ENCODE peak calls at places on chromosomes 13 and 19, in five cellular contexts. X is prostate gland, J is body of pancreas, L is Peyer's patch, U is heart left ventricle. R is an unnamed sample.

GRCh38 chr19:10137751-10138682 is 18.3 kb upstream of the EIF3G start:
- DNase-seq in U (no peak), X (no peak), J (no peak), L (no peak), R (no peak)

GRCh38 chr19:32464279-32464678 is 58.7 kb downstream of the DPY19L3 start:
- DNase-seq in U (no peak), X (no peak), J (no peak), L (no peak), R (no peak)

GRCh38 chr19:38718747-38719543 is 25.3 kb downstream of the CAPN12 start:
- DNase-seq in U (peak), L (no peak), X (no peak), J (peak), R (no peak)

GRCh38 chr13:108369412-108369811 is 99.9 kb downstream of the TNFSF13B start:
- DNase-seq in X (no peak), U (no peak), J (no peak), L (no peak), R (no peak)

GRCh38 chr13:43291289-43292055 is 268.1 kb downstream of the DNAJC15 start:
- DNase-seq in J (no peak), U (no peak), L (no peak), X (no peak), R (no peak)

GRCh38 chr13:100423375-100423774 is 165.2 kb downstream of the GGACT start:
- DNase-seq in U (no peak), L (no peak), X (no peak), J (no peak), R (no peak)

GRCh38 chr13:48859168-48860105 is 116.3 kb upstream of the FNDC3A start:
- DNase-seq in L (no peak), J (no peak), X (no peak), U (no peak), R (no peak)

GRCh38 chr19:13095934-13096890 is 6.4 kb downstream of the LYL1 start:
- DNase-seq in U (peak), J (no peak), X (no peak), L (no peak), R (no peak)

GRCh38 chr19:34474233-34474989 is 7.1 kb upstream of the WTIP start:
- DNase-seq in X (no peak), J (no peak), L (no peak), U (no peak), R (no peak)

GRCh38 chr19:51366999-51367564 is 894 bp upstream of the ETFB start:
- DNase-seq in L (no peak), X (no peak), J (no peak), U (peak), R (no peak)

GRCh38 chr13:94400874-94401273 is 78.6 kb downstream of the DCT start:
- DNase-seq in U (no peak), L (no peak), J (no peak), X (no peak), R (no peak)

GRCh38 chr13:42984691-42985090 is 7.3 kb downstream of the EPSTI1 start:
- DNase-seq in J (no peak), X (no peak), U (no peak), L (no peak), R (no peak)

GRCh38 chr19:17112700-17113099 is 37.1 kb downstream of the MYO9B start:
- DNase-seq in L (no peak), X (no peak), U (no peak), J (no peak), R (no peak)

GRCh38 chr19:46297700-46298476 is 1.0 kb downstream of the HIF3A start:
- DNase-seq in J (peak), U (peak), X (peak), L (peak), R (peak)

GRCh38 chr13:53158201-53158600 is 129.6 kb downstream of the OLFM4 start:
- DNase-seq in J (no peak), X (no peak), L (no peak), U (no peak), R (no peak)

GRCh38 chr13:51814825-51815650 is 11.1 kb upstream of the DHRS12 start:
- DNase-seq in L (peak), U (peak), J (peak), X (peak), R (no peak)

GRCh38 chr13:38849316-38849715 is 141.3 kb downstream of the STOML3 start:
- DNase-seq in L (no peak), J (no peak), X (no peak), U (no peak), R (no peak)

GRCh38 chr19:38898788-38899446 is 501 bp downstream of the SIRT2 start:
- DNase-seq in X (peak), U (no peak), L (no peak), J (no peak), R (peak)

GRCh38 chr13:101640797-101641400 is 188.4 kb downstream of the ITGBL1 start:
- DNase-seq in X (no peak), J (no peak), L (no peak), U (no peak), R (no peak)

GRCh38 chr13:48954086-48954485 is 21.6 kb upstream of the FNDC3A start:
- DNase-seq in U (no peak), J (no peak), L (no peak), X (no peak), R (no peak)

GRCh38 chr13:79782541-79783216 is 301.7 kb downstream of the NDFIP2 start:
- DNase-seq in L (peak), U (peak), X (peak), J (peak), R (peak)

GRCh38 chr19:31071157-31071855 is 277.9 kb downstream of the TSHZ3 start:
- DNase-seq in J (no peak), X (no peak), L (no peak), U (no peak), R (no peak)

GRCh38 chr19:18281082-18282020 is at the start of gene JUND:
- DNase-seq in U (peak), J (peak), L (peak), X (peak), R (peak)

GRCh38 chr13:20553309-20553708 is 13.6 kb upstream of the IFT88 start:
- DNase-seq in U (no peak), J (no peak), X (no peak), L (no peak), R (no peak)

GRCh38 chr19:35544110-35544802 is 1.2 kb upstream of the TMEM147 start:
- DNase-seq in X (no peak), U (no peak), J (no peak), L (no peak), R (no peak)

GRCh38 chr19:35542209-35542608 is 3.2 kb upstream of the TMEM147 start:
- DNase-seq in X (no peak), U (no peak), J (no peak), L (no peak), R (no peak)

GRCh38 chr19:35545855-35546381 is 492 bp downstream of the TMEM147 start:
- DNase-seq in X (no peak), L (peak), U (peak), J (peak), R (peak)

GRCh38 chr19:35545001-35545854 is at the start of gene TMEM147:
- DNase-seq in J (peak), X (peak), U (peak), L (peak), R (peak)

GRCh38 chr19:35543280-35544109 is 1.9 kb upstream of the TMEM147 start:
- DNase-seq in L (no peak), U (no peak), X (no peak), J (no peak), R (no peak)
- TF ChIP-seq POLR2A in L (no peak), U (no peak), X (no peak), J (no peak), R (no peak)

GRCh38 chr19:4951671-4952070 is 17.2 kb upstream of the KDM4B start:
- DNase-seq in J (no peak), L (no peak), X (no peak), U (no peak), R (no peak)

GRCh38 chr19:4955274-4955673 is 13.6 kb upstream of the KDM4B start:
- DNase-seq in X (no peak), L (no peak), J (no peak), U (no peak), R (no peak)

GRCh38 chr19:4957981-4958380 is 10.9 kb upstream of the KDM4B start:
- DNase-seq in J (no peak), L (no peak), U (no peak), X (no peak), R (no peak)

DNA sequence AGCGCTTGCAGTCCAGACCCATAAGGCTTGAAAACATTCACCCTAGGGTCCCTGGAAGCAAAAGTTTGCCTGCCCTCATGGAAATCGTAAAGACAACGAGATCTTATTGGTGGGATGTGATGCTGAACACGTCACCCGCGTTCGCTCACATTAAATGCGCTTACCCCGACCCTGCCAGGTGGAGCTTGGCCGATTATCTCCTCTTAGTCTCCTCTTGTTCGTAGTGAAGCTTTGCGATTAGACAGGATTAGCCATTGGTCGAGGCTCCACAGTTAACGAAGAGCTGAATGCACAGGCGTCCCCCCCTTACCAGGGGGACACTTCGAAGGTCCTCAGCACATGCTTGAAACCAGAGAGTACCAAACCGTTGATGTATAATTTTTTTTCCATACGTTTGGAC is 16.0 kb upstream of the KDM4B start:
- DNase-seq in L (no peak), U (no peak), X (no peak), J (no peak), R (no peak)
- H3K27ac ChIP-seq in L (no peak), U (no peak), X (no peak), J (no peak), R (no peak)

GRCh38 chr19:52993342-52994178 is 20.2 kb upstream of the ERVV-1 start:
- DNase-seq in L (peak), J (peak), U (peak), X (peak), R (peak)
- TF ChIP-seq POLR2A in L (no peak), J (no peak), U (no peak), X (peak), R (no peak)

DNA sequence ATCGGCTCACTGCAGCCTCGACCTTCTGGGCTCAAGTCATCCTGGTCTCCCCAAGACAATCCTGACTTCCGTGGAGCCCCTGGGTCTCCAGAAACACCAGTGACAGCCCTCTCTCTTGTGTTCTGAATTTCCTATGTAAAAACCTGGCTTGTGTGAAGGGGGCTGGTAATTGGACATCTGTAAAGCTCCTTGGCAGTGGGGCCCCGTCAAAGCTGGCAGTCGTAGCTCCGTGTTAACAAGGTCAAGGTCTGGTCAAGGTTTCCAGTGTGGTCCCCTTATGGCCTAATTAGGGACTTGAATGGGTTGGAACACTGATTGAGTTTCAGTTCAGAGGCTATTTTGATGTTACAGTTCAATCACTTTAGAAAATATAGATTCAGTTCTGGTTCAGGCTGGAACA is 32.8 kb upstream of the NDUFS7 start:
- DNase-seq in U (no peak), X (no peak), J (no peak), L (no peak), R (no peak)
- H3K27ac ChIP-seq in U (no peak), X (no peak), J (no peak), L (no peak), R (no peak)

GRCh38 chr19:2171349-2172145 is 7.8 kb downstream of the DOT1L start:
- DNase-seq in U (peak), X (no peak), L (no peak), J (peak), R (no peak)
- TF ChIP-seq POLR2A in U (no peak), X (no peak), L (no peak), J (no peak), R (no peak)

GRCh38 chr13:110300090-110300815 is 6.7 kb downstream of the COL4A1 start:
- DNase-seq in X (no peak), J (no peak), L (no peak), U (no peak), R (no peak)

GRCh38 chr13:110297011-110297410 is 9.9 kb downstream of the COL4A1 start:
- DNase-seq in X (no peak), J (no peak), U (peak), L (no peak), R (no peak)

GRCh38 chr13:110298221-110298565 is 8.8 kb downstream of the COL4A1 start:
- DNase-seq in U (no peak), X (no peak), J (no peak), L (no peak), R (no peak)

GRCh38 chr13:110297771-110298170 is 9.2 kb downstream of the COL4A1 start:
- DNase-seq in U (no peak), J (no peak), L (no peak), X (no peak), R (no peak)

GRCh38 chr13:110298566-110299321 is 8.2 kb downstream of the COL4A1 start:
- DNase-seq in J (no peak), U (peak), X (no peak), L (no peak), R (no peak)
- H3K27ac ChIP-seq in J (peak), U (peak), X (peak), L (peak), R (peak)

GRCh38 chr13:96769874-96770273 is 224.4 kb downstream of the OXGR1 start:
- DNase-seq in J (no peak), X (no peak), U (no peak), L (no peak), R (no peak)

GRCh38 chr13:96771501-96772367 is 222.5 kb downstream of the OXGR1 start:
- DNase-seq in X (no peak), J (no peak), L (no peak), U (no peak), R (no peak)

GRCh38 chr13:96772426-96772825 is 221.8 kb downstream of the OXGR1 start:
- DNase-seq in U (no peak), L (no peak), X (no peak), J (no peak), R (no peak)

GRCh38 chr13:96766311-96766710 is 228.0 kb downstream of the OXGR1 start:
- DNase-seq in L (no peak), J (no peak), X (no peak), U (no peak), R (no peak)

DNA sequence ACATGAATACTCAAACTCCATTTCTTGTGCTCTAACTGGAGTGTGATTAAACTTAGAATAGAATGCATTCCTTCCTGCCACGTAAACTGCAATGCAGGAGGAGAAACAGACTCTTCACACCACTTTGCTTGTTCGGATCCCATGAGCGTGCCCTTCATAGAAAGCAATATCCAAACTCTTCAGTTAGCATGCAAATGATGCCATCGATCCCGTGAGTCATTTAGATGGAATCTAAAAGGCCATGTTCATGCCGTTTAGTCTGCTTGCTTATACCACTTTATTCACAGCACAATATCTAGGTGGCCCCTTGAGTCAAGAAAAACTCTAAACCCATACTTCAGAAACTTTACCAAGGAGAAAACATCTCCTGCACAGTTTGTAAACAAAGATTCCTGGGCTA is 225.8 kb downstream of the OXGR1 start:
- DNase-seq in X (no peak), L (no peak), U (no peak), J (no peak), R (no peak)
- TF ChIP-seq POLR2A in X (no peak), L (no peak), U (no peak), J (no peak), R (no peak)

DNA sequence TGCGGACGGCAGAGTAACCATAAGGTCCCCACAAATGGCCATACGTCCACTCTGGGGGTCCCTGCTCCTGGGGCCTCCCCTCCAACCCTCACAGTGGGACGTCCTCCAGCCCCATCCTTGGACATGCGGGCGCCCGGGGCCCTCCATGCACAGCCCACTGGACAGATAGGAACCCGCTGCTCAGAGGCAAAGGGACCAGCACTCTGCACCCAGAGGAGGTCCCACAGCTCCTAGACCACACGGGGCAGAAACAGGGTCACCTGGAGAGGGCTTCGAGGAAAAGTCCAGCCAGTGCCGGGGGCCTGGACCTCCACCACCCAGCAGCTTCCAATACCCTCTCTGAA is 11.1 kb downstream of the REXO1 start:
- DNase-seq in U (no peak), X (no peak), J (no peak), L (no peak), R (no peak)
- H3K27ac ChIP-seq in U (no peak), X (no peak), J (no peak), L (peak), R (no peak)

GRCh38 chr19:55526216-55527196 is 10.4 kb downstream of the SBK2 start:
- DNase-seq in U (peak), J (peak), L (peak), X (peak), R (peak)

GRCh38 chr19:55527197-55528029 is 9.5 kb downstream of the SBK2 start:
- DNase-seq in X (no peak), L (no peak), U (no peak), J (no peak), R (no peak)

GRCh38 chr19:55525289-55526101 is 11.4 kb downstream of the SBK2 start:
- DNase-seq in L (no peak), U (no peak), X (no peak), J (no peak), R (no peak)

GRCh38 chr19:55529636-55530230 is 7.2 kb downstream of the SBK2 start:
- DNase-seq in L (no peak), J (no peak), X (no peak), U (no peak), R (no peak)

DNA sequence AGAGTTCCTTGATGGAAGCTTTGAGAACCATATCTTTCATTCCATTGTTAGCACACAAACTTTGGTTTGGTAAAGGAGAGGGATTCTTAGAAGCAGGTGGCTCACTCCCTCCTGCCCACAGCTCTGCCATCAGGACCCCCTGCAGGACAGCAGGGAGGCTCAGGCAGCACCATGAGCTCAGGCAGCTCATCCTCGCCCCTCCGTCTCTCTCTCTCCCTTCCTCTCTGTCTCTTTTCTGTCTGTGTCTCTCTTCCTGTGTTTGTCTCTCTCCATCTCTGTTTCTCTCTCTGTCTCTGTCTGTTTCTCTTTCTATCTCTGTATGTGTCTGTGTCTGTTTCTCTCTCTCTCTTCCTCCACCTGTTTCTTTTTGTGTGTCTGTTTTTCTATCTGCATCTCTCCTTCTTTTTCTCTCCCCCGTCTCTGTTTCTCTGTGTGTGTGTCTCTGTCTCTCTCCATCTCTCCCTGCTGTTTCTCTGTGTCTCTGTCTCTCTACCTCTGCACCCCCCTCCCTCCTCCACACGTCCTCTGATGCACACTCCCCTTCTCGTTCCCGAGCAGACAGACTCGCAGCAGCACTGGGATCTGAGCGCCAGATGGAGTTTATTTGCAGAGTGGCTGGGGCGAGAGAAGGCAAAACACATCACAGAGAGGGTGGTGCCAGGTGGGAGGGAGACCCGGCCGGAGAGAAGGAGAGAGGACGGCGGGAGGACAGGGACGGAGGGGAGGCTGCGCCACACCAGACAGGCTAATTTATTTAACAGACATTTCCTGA is 8.7 kb downstream of the SBK2 start:
- DNase-seq in J (peak), U (no peak), L (no peak), X (no peak), R (no peak)
- TF ChIP-seq POLR2A in J (no peak), U (no peak), L (no peak), X (no peak), R (no peak)

R was measured in breast epithelium.